ENCODE peak calls at places on chromosomes 16 and 17, in ten cellular contexts. One of them, this sample, is unnamed.

GRCh38 chr17:17018612-17019429 is 23.4 kb upstream of the MPRIP start:
- DNase-seq in T follicular helper cell: no peak
- DNase-seq in COR-L47: no peak
- DNase-seq in omental fat pad: no peak
- DNase-seq in heart right ventricle: no peak
- DNase-seq in NCI-H2081: no peak
- DNase-seq in activated naive CD8-positive, alpha-beta T cell treated with anti-CD3 and anti-CD28 coated beads for 36 hours: no peak
- DNase-seq in PC-3: peak; percentile 91
- DNase-seq in choroid plexus epithelial cell: no peak
- DNase-seq in Calu3: peak; percentile 66
- DNase-seq in this sample: no peak

GRCh38 chr17:40995121-40995520 is 1.2 kb upstream of the KRTAP3-3 start:
- DNase-seq in NCI-H2081: no peak
- DNase-seq in COR-L47: no peak
- DNase-seq in T follicular helper cell: no peak
- DNase-seq in omental fat pad: no peak
- DNase-seq in choroid plexus epithelial cell: no peak
- DNase-seq in activated naive CD8-positive, alpha-beta T cell treated with anti-CD3 and anti-CD28 coated beads for 36 hours: no peak
- DNase-seq in heart right ventricle: no peak
- DNase-seq in Calu3: no peak
- DNase-seq in PC-3: no peak
- DNase-seq in this sample: no peak

GRCh38 chr16:17529982-17530760 is 59.4 kb upstream of the XYLT1 start:
- DNase-seq in activated naive CD8-positive, alpha-beta T cell treated with anti-CD3 and anti-CD28 coated beads for 36 hours: peak; percentile 12
- DNase-seq in T follicular helper cell: no peak
- DNase-seq in Calu3: no peak
- DNase-seq in heart right ventricle: no peak
- DNase-seq in NCI-H2081: no peak
- DNase-seq in choroid plexus epithelial cell: no peak
- DNase-seq in PC-3: no peak
- DNase-seq in omental fat pad: no peak
- DNase-seq in COR-L47: no peak
- DNase-seq in this sample: no peak

GRCh38 chr17:4588862-4589625 is 4.7 kb downstream of the SMTNL2 start:
- DNase-seq in COR-L47: no peak
- DNase-seq in omental fat pad: no peak
- DNase-seq in PC-3: no peak
- DNase-seq in NCI-H2081: no peak
- DNase-seq in activated naive CD8-positive, alpha-beta T cell treated with anti-CD3 and anti-CD28 coated beads for 36 hours: no peak
- DNase-seq in Calu3: no peak
- DNase-seq in T follicular helper cell: no peak
- DNase-seq in choroid plexus epithelial cell: no peak
- DNase-seq in heart right ventricle: no peak
- DNase-seq in this sample: no peak

GRCh38 chr16:17159616-17160015 is 311.1 kb downstream of the XYLT1 start:
- DNase-seq in choroid plexus epithelial cell: no peak
- DNase-seq in Calu3: no peak
- DNase-seq in NCI-H2081: peak; percentile 28
- DNase-seq in heart right ventricle: no peak
- DNase-seq in COR-L47: no peak
- DNase-seq in omental fat pad: no peak
- DNase-seq in PC-3: no peak
- DNase-seq in T follicular helper cell: no peak
- DNase-seq in activated naive CD8-positive, alpha-beta T cell treated with anti-CD3 and anti-CD28 coated beads for 36 hours: no peak
- DNase-seq in this sample: no peak

GRCh38 chr16:79602615-79603014 is 2.1 kb upstream of the MAF start:
- DNase-seq in Calu3: no peak
- DNase-seq in activated naive CD8-positive, alpha-beta T cell treated with anti-CD3 and anti-CD28 coated beads for 36 hours: no peak
- DNase-seq in omental fat pad: no peak
- DNase-seq in PC-3: no peak
- DNase-seq in T follicular helper cell: no peak
- DNase-seq in heart right ventricle: no peak
- DNase-seq in NCI-H2081: no peak
- DNase-seq in choroid plexus epithelial cell: no peak
- DNase-seq in COR-L47: no peak
- DNase-seq in this sample: no peak

GRCh38 chr17:36850794-36851193 is 86.5 kb upstream of the LHX1 start:
- DNase-seq in activated naive CD8-positive, alpha-beta T cell treated with anti-CD3 and anti-CD28 coated beads for 36 hours: no peak
- DNase-seq in heart right ventricle: no peak
- DNase-seq in COR-L47: no peak
- DNase-seq in T follicular helper cell: no peak
- DNase-seq in omental fat pad: no peak
- DNase-seq in NCI-H2081: no peak
- DNase-seq in choroid plexus epithelial cell: peak; percentile 66
- DNase-seq in PC-3: peak; percentile 63
- DNase-seq in Calu3: no peak
- DNase-seq in this sample: peak; percentile 56

GRCh38 chr16:64346080-64346479 is 775.8 kb downstream of the CDH11 start:
- DNase-seq in NCI-H2081: no peak
- DNase-seq in T follicular helper cell: no peak
- DNase-seq in omental fat pad: no peak
- DNase-seq in activated naive CD8-positive, alpha-beta T cell treated with anti-CD3 and anti-CD28 coated beads for 36 hours: no peak
- DNase-seq in choroid plexus epithelial cell: no peak
- DNase-seq in COR-L47: no peak
- DNase-seq in Calu3: no peak
- DNase-seq in heart right ventricle: no peak
- DNase-seq in PC-3: no peak
- DNase-seq in this sample: no peak

GRCh38 chr16:888901-889570 is 81.7 kb downstream of the LMF1 start:
- DNase-seq in heart right ventricle: no peak
- DNase-seq in PC-3: no peak
- DNase-seq in NCI-H2081: no peak
- DNase-seq in Calu3: no peak
- DNase-seq in T follicular helper cell: no peak
- DNase-seq in COR-L47: no peak
- DNase-seq in activated naive CD8-positive, alpha-beta T cell treated with anti-CD3 and anti-CD28 coated beads for 36 hours: no peak
- DNase-seq in omental fat pad: no peak
- DNase-seq in choroid plexus epithelial cell: no peak
- DNase-seq in this sample: no peak

GRCh38 chr16:50685456-50686058 is 4.4 kb upstream of the SNX20 start:
- DNase-seq in NCI-H2081: no peak
- DNase-seq in COR-L47: no peak
- DNase-seq in Calu3: no peak
- DNase-seq in PC-3: no peak
- DNase-seq in choroid plexus epithelial cell: no peak
- DNase-seq in heart right ventricle: no peak
- DNase-seq in T follicular helper cell: no peak
- DNase-seq in omental fat pad: no peak
- DNase-seq in activated naive CD8-positive, alpha-beta T cell treated with anti-CD3 and anti-CD28 coated beads for 36 hours: no peak
- DNase-seq in this sample: no peak

GRCh38 chr17:81609541-81610353 is 27.2 kb downstream of the NPLOC4 start:
- DNase-seq in heart right ventricle: no peak
- DNase-seq in activated naive CD8-positive, alpha-beta T cell treated with anti-CD3 and anti-CD28 coated beads for 36 hours: no peak
- DNase-seq in COR-L47: no peak
- DNase-seq in choroid plexus epithelial cell: no peak
- DNase-seq in omental fat pad: no peak
- DNase-seq in NCI-H2081: no peak
- DNase-seq in Calu3: no peak
- DNase-seq in T follicular helper cell: no peak
- DNase-seq in PC-3: no peak
- DNase-seq in this sample: no peak

GRCh38 chr17:4565209-4566141 is 5.1 kb upstream of the GGT6 start:
- DNase-seq in heart right ventricle: peak; percentile 68
- DNase-seq in choroid plexus epithelial cell: peak; percentile 88
- DNase-seq in COR-L47: peak; percentile 34
- DNase-seq in omental fat pad: no peak
- DNase-seq in PC-3: peak; percentile 74
- DNase-seq in activated naive CD8-positive, alpha-beta T cell treated with anti-CD3 and anti-CD28 coated beads for 36 hours: peak; percentile 51
- DNase-seq in NCI-H2081: peak; percentile 83
- DNase-seq in T follicular helper cell: peak; percentile 30
- DNase-seq in Calu3: peak; percentile 42
- DNase-seq in this sample: peak; percentile 81

GRCh38 chr17:79978545-79978852 is 57.2 kb downstream of the TBC1D16 start:
- DNase-seq in omental fat pad: no peak
- DNase-seq in Calu3: no peak
- DNase-seq in activated naive CD8-positive, alpha-beta T cell treated with anti-CD3 and anti-CD28 coated beads for 36 hours: no peak
- DNase-seq in T follicular helper cell: no peak
- DNase-seq in NCI-H2081: no peak
- DNase-seq in choroid plexus epithelial cell: no peak
- DNase-seq in heart right ventricle: no peak
- DNase-seq in PC-3: no peak
- DNase-seq in COR-L47: no peak
- DNase-seq in this sample: no peak

GRCh38 chr16:69188716-69189115 is 1.8 kb downstream of the SNTB2 start:
- DNase-seq in NCI-H2081: no peak
- DNase-seq in T follicular helper cell: no peak
- DNase-seq in omental fat pad: no peak
- DNase-seq in PC-3: peak; percentile 23
- DNase-seq in heart right ventricle: no peak
- DNase-seq in activated naive CD8-positive, alpha-beta T cell treated with anti-CD3 and anti-CD28 coated beads for 36 hours: no peak
- DNase-seq in choroid plexus epithelial cell: no peak
- DNase-seq in COR-L47: no peak
- DNase-seq in Calu3: no peak
- DNase-seq in this sample: peak; percentile 30

GRCh38 chr17:1060991-1061390 is 64.1 kb downstream of the TIMM22 start:
- DNase-seq in activated naive CD8-positive, alpha-beta T cell treated with anti-CD3 and anti-CD28 coated beads for 36 hours: peak; percentile 41
- DNase-seq in choroid plexus epithelial cell: peak; percentile 94
- DNase-seq in heart right ventricle: no peak
- DNase-seq in NCI-H2081: peak; percentile 13
- DNase-seq in T follicular helper cell: no peak
- DNase-seq in Calu3: peak; percentile 90
- DNase-seq in COR-L47: no peak
- DNase-seq in omental fat pad: peak; percentile 58
- DNase-seq in PC-3: peak; percentile 95
- DNase-seq in this sample: peak; percentile 96

GRCh38 chr17:57989011-57989345 is 924 bp upstream of the VEZF1 start:
- DNase-seq in T follicular helper cell: no peak
- DNase-seq in NCI-H2081: no peak
- DNase-seq in activated naive CD8-positive, alpha-beta T cell treated with anti-CD3 and anti-CD28 coated beads for 36 hours: no peak
- DNase-seq in heart right ventricle: peak; percentile 71
- DNase-seq in PC-3: peak; percentile 46
- DNase-seq in choroid plexus epithelial cell: peak; percentile 48
- DNase-seq in COR-L47: no peak
- DNase-seq in omental fat pad: no peak
- DNase-seq in Calu3: peak; percentile 34
- DNase-seq in this sample: no peak

GRCh38 chr16:24253192-24253591 is 2.9 kb upstream of the CACNG3 start:
- DNase-seq in Calu3: peak; percentile 27
- DNase-seq in PC-3: peak; percentile 51
- DNase-seq in activated naive CD8-positive, alpha-beta T cell treated with anti-CD3 and anti-CD28 coated beads for 36 hours: peak; percentile 10
- DNase-seq in COR-L47: peak; percentile 16
- DNase-seq in T follicular helper cell: no peak
- DNase-seq in heart right ventricle: peak; percentile 10
- DNase-seq in omental fat pad: no peak
- DNase-seq in choroid plexus epithelial cell: peak; percentile 52
- DNase-seq in NCI-H2081: no peak
- DNase-seq in this sample: peak; percentile 41

GRCh38 chr17:35890774-35891155 is 10.6 kb upstream of the CCL5 start:
- DNase-seq in choroid plexus epithelial cell: peak; percentile 16
- DNase-seq in Calu3: no peak
- DNase-seq in PC-3: no peak
- DNase-seq in heart right ventricle: no peak
- DNase-seq in omental fat pad: no peak
- DNase-seq in T follicular helper cell: peak; percentile 1
- DNase-seq in NCI-H2081: no peak
- DNase-seq in COR-L47: peak; percentile 66
- DNase-seq in activated naive CD8-positive, alpha-beta T cell treated with anti-CD3 and anti-CD28 coated beads for 36 hours: peak; percentile 58
- DNase-seq in this sample: no peak

GRCh38 chr17:7249830-7250229 is 1.7 kb downstream of the CTDNEP1 start:
- DNase-seq in activated naive CD8-positive, alpha-beta T cell treated with anti-CD3 and anti-CD28 coated beads for 36 hours: no peak
- DNase-seq in heart right ventricle: no peak
- DNase-seq in COR-L47: no peak
- DNase-seq in Calu3: no peak
- DNase-seq in NCI-H2081: no peak
- DNase-seq in omental fat pad: no peak
- DNase-seq in choroid plexus epithelial cell: no peak
- DNase-seq in PC-3: no peak
- DNase-seq in T follicular helper cell: no peak
- DNase-seq in this sample: no peak

GRCh38 chr16:66740010-66740409 is 11.4 kb downstream of the DYNC1LI2 start:
- DNase-seq in activated naive CD8-positive, alpha-beta T cell treated with anti-CD3 and anti-CD28 coated beads for 36 hours: peak; percentile 6
- DNase-seq in omental fat pad: no peak
- DNase-seq in Calu3: no peak
- DNase-seq in choroid plexus epithelial cell: peak; percentile 68
- DNase-seq in COR-L47: no peak
- DNase-seq in NCI-H2081: no peak
- DNase-seq in T follicular helper cell: no peak
- DNase-seq in PC-3: peak; percentile 42
- DNase-seq in heart right ventricle: no peak
- DNase-seq in this sample: peak; percentile 55

GRCh38 chr17:65914784-65915342 is 277.1 kb downstream of the CEP112 start:
- DNase-seq in activated naive CD8-positive, alpha-beta T cell treated with anti-CD3 and anti-CD28 coated beads for 36 hours: peak; percentile 1
- DNase-seq in PC-3: peak; percentile 31
- DNase-seq in choroid plexus epithelial cell: no peak
- DNase-seq in COR-L47: no peak
- DNase-seq in NCI-H2081: no peak
- DNase-seq in T follicular helper cell: no peak
- DNase-seq in Calu3: no peak
- DNase-seq in omental fat pad: no peak
- DNase-seq in heart right ventricle: no peak
- DNase-seq in this sample: no peak

GRCh38 chr17:32936894-32937500 is 9.0 kb downstream of the TMEM98 start:
- DNase-seq in Calu3: peak; percentile 82
- DNase-seq in choroid plexus epithelial cell: peak; percentile 83
- DNase-seq in NCI-H2081: peak; percentile 47
- DNase-seq in COR-L47: peak; percentile 53
- DNase-seq in omental fat pad: peak; percentile 78
- DNase-seq in PC-3: peak; percentile 70
- DNase-seq in heart right ventricle: peak; percentile 41
- DNase-seq in activated naive CD8-positive, alpha-beta T cell treated with anti-CD3 and anti-CD28 coated beads for 36 hours: peak; percentile 58
- DNase-seq in T follicular helper cell: peak; percentile 49
- DNase-seq in this sample: peak; percentile 75

GRCh38 chr16:1102921-1103648 is 7.0 kb upstream of the C1QTNF8 start:
- DNase-seq in NCI-H2081: peak; percentile 14
- DNase-seq in PC-3: peak; percentile 47
- DNase-seq in Calu3: peak; percentile 84
- DNase-seq in T follicular helper cell: peak; percentile 50
- DNase-seq in COR-L47: no peak
- DNase-seq in activated naive CD8-positive, alpha-beta T cell treated with anti-CD3 and anti-CD28 coated beads for 36 hours: peak; percentile 76
- DNase-seq in omental fat pad: peak; percentile 29
- DNase-seq in choroid plexus epithelial cell: peak; percentile 7
- DNase-seq in heart right ventricle: peak; percentile 31
- DNase-seq in this sample: peak; percentile 91

GRCh38 chr17:42389902-42390301 is 1.7 kb upstream of the STAT3 start:
- DNase-seq in PC-3: no peak
- DNase-seq in Calu3: no peak
- DNase-seq in T follicular helper cell: no peak
- DNase-seq in omental fat pad: no peak
- DNase-seq in NCI-H2081: no peak
- DNase-seq in choroid plexus epithelial cell: no peak
- DNase-seq in activated naive CD8-positive, alpha-beta T cell treated with anti-CD3 and anti-CD28 coated beads for 36 hours: no peak
- DNase-seq in COR-L47: no peak
- DNase-seq in heart right ventricle: no peak
- DNase-seq in this sample: no peak

GRCh38 chr16:30491744-30492308 is 19.3 kb downstream of the ITGAL start:
- DNase-seq in NCI-H2081: no peak
- DNase-seq in PC-3: peak; percentile 79
- DNase-seq in omental fat pad: no peak
- DNase-seq in heart right ventricle: peak; percentile 17
- DNase-seq in COR-L47: no peak
- DNase-seq in choroid plexus epithelial cell: peak; percentile 92
- DNase-seq in activated naive CD8-positive, alpha-beta T cell treated with anti-CD3 and anti-CD28 coated beads for 36 hours: peak; percentile 37
- DNase-seq in Calu3: peak; percentile 50
- DNase-seq in T follicular helper cell: no peak
- DNase-seq in this sample: peak; percentile 76

GRCh38 chr16:67406628-67407027 is 9.6 kb downstream of the ZDHHC1 start:
- DNase-seq in NCI-H2081: no peak
- DNase-seq in heart right ventricle: no peak
- DNase-seq in Calu3: no peak
- DNase-seq in choroid plexus epithelial cell: peak; percentile 83
- DNase-seq in omental fat pad: no peak
- DNase-seq in activated naive CD8-positive, alpha-beta T cell treated with anti-CD3 and anti-CD28 coated beads for 36 hours: no peak
- DNase-seq in T follicular helper cell: no peak
- DNase-seq in COR-L47: no peak
- DNase-seq in PC-3: peak; percentile 39
- DNase-seq in this sample: peak; percentile 92

GRCh38 chr17:27379863-27380533 is 76.2 kb upstream of the KSR1 start:
- DNase-seq in PC-3: peak; percentile 61
- DNase-seq in NCI-H2081: no peak
- DNase-seq in omental fat pad: no peak
- DNase-seq in T follicular helper cell: no peak
- DNase-seq in heart right ventricle: peak; percentile 65
- DNase-seq in activated naive CD8-positive, alpha-beta T cell treated with anti-CD3 and anti-CD28 coated beads for 36 hours: no peak
- DNase-seq in Calu3: peak; percentile 77
- DNase-seq in choroid plexus epithelial cell: peak; percentile 64
- DNase-seq in COR-L47: peak; percentile 17
- DNase-seq in this sample: peak; percentile 79

GRCh38 chr16:17519041-17519440 is 48.3 kb upstream of the XYLT1 start:
- DNase-seq in heart right ventricle: no peak
- DNase-seq in activated naive CD8-positive, alpha-beta T cell treated with anti-CD3 and anti-CD28 coated beads for 36 hours: no peak
- DNase-seq in T follicular helper cell: no peak
- DNase-seq in choroid plexus epithelial cell: no peak
- DNase-seq in PC-3: no peak
- DNase-seq in COR-L47: no peak
- DNase-seq in Calu3: no peak
- DNase-seq in omental fat pad: no peak
- DNase-seq in NCI-H2081: no peak
- DNase-seq in this sample: peak; percentile 32

This sample was measured in AG08396.